ENCODE peak calls at places on chromosomes 4 and X, in eight cellular contexts. M, X, F, U, Y, N, E and R are unnamed samples.

GRCh38 chrX:72255445-72255844 is 16.6 kb upstream of the ERCC6L start:
- DNase-seq in M (no peak), X (no peak), F (peak), U (peak), Y (no peak), N (peak), E (no peak), R (no peak)

GRCh38 chrX:56793533-56794320 is 64.7 kb downstream of the NBDY start:
- DNase-seq in M (no peak), X (no peak), F (peak), U (no peak), Y (no peak), N (no peak), E (no peak), R (no peak)

GRCh38 chr4:168848112-168848511 is 161.9 kb downstream of the CBR4 start:
- DNase-seq in M (no peak), X (peak), F (no peak), U (no peak), Y (no peak), N (no peak), E (no peak), R (no peak)

GRCh38 chrX:71533850-71534515 is 1.1 kb downstream of the OGT start:
- DNase-seq in M (no peak), X (peak), F (peak), U (peak), Y (peak), N (peak), E (peak), R (no peak)

GRCh38 chrX:2638279-2638678 is 52.8 kb upstream of the CD99 start:
- DNase-seq in M (no peak), X (no peak), F (no peak), U (no peak), Y (no peak), N (no peak), E (no peak), R (peak)

GRCh38 chr4:186486172-186486571 is 69.2 kb downstream of the MTNR1A start:
- DNase-seq in M (no peak), X (no peak), F (no peak), U (no peak), Y (no peak), N (peak), E (no peak), R (no peak)

GRCh38 chrX:54093159-54093558 is 48.9 kb upstream of the PHF8 start:
- DNase-seq in M (no peak), X (peak), F (no peak), U (no peak), Y (no peak), N (no peak), E (no peak), R (no peak)

GRCh38 chrX:44440006-44440405 is 96.5 kb upstream of the EFHC2 start:
- DNase-seq in M (no peak), X (no peak), F (no peak), U (no peak), Y (peak), N (no peak), E (no peak), R (no peak)

GRCh38 chrX:40169193-40170086 is 71.7 kb upstream of the BCOR start:
- DNase-seq in M (peak), X (peak), F (peak), U (peak), Y (peak), N (peak), E (peak), R (peak)
- TF ChIP-seq CTCF in M (peak), X (peak), F (peak), U (peak), Y (peak), N (peak), E (peak), R (peak)

GRCh38 chr4:70948665-70949284 is 44.7 kb upstream of the DCK start:
- DNase-seq in M (no peak), X (no peak), F (no peak), U (no peak), Y (peak), N (no peak), E (no peak), R (no peak)
- TF ChIP-seq CTCF in M (no peak), X (no peak), F (no peak), U (no peak), Y (peak), N (no peak), E (peak), R (no peak)

DNA sequence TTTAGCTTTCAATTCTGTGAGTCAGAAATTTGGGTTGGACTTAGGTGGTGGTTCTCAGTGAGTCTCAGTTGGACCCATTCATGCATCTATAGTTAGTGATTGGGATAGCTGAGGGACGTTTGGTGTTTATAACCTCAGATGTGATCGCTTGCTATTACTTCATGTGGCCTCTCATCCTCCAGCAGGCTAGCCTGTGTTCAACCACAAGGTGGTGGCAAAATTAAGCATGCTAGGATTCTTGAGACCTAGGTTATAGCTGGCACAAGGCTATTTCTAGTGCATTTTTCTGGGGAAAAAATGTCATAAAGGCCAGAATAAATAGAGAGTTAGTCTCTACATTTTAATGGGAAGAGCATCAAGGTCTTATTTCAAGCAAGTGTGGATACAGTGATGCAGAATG is 10.9 kb upstream of the GRPR start:
- DNase-seq in M (no peak), X (no peak), F (no peak), U (no peak), Y (peak), N (no peak), E (no peak), R (no peak)
- TF ChIP-seq CTCF in M (peak), X (no peak), F (no peak), U (no peak), Y (peak), N (no peak), E (no peak), R (peak)

GRCh38 chr4:54678826-54679225 is 21.1 kb downstream of the KIT start:
- DNase-seq in M (no peak), X (no peak), F (no peak), U (no peak), Y (no peak), N (no peak), E (no peak), R (no peak)

GRCh38 chr4:54676062-54676461 is 18.3 kb downstream of the KIT start:
- DNase-seq in M (no peak), X (no peak), F (no peak), U (no peak), Y (no peak), N (no peak), E (no peak), R (no peak)

GRCh38 chr4:54677853-54678650 is 20.3 kb downstream of the KIT start:
- DNase-seq in M (no peak), X (no peak), F (no peak), U (no peak), Y (no peak), N (no peak), E (no peak), R (no peak)

DNA sequence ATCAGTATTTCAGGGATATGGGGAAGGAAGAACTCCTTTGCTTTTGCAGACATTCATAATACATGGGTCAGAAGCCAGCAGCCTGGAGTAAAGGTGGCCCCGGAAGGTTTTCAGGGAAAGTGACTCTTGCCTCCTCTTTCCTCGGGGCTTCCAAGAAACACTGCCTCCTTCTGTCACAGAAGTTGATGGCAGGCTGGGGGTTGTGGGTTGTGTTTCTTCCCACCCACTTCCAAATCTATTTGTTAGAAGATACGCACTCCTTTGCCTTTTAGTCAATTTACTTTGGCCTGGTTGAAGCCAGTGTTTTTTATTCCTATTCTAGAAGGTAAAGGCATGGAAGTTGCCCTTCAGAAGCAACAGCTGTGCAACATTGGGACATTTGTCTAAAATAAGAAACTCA is 19.7 kb downstream of the KIT start:
- DNase-seq in M (no peak), X (no peak), F (no peak), U (no peak), Y (no peak), N (no peak), E (no peak), R (no peak)
- TF ChIP-seq CTCF in M (peak), X (no peak), F (no peak), U (no peak), Y (no peak), N (no peak), E (peak), R (no peak)

DNA sequence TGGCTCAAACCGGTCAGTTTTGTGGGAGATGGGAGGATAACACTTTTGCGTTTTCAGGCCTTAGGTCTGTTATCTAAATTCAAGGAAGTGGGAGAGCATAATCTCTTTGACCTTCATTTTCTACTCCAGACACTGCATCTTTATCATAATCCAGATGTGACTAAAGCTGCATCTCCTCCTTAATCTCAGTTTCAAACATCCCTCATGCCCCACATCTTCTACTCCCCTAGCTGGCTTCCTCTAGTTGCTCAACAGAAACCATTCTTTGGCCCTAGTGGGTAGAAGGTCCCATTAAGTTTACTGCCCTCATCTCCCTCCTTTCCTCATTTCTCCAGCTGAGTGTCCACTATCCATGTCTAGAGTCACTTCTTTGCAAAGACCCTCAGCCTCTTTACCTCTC is 18.8 kb upstream of the RASL11B start:
- DNase-seq in M (no peak), X (no peak), F (no peak), U (no peak), Y (no peak), N (no peak), E (no peak), R (no peak)
- TF ChIP-seq CTCF in M (no peak), X (no peak), F (no peak), U (no peak), Y (no peak), N (no peak), E (no peak), R (no peak)

GRCh38 chrX:153580700-153581386 is 18.1 kb downstream of the CCNQ start:
- DNase-seq in M (no peak), X (no peak), F (no peak), U (no peak), Y (no peak), N (peak), E (no peak), R (no peak)
- TF ChIP-seq CTCF in M (peak), X (peak), F (no peak), U (no peak), Y (peak), N (peak), E (peak), R (no peak)

DNA sequence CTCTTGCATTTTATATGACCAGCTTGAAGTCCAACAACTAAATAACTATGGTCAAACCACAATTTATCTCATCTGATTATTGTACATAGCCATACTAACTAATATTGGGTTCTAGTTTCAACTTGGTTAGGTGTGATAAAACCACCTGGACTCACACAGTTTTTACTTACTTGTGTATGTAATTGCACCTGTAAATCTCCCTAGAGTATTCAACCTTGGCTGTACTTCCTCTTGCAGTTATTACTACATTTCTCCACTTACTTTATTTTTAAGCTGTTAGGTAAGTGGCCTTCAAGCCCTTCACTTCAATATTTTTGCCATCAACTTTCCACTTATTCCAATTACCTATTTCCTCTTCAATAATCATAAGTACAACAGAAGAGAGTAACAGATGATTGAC is 115.8 kb upstream of the ANKRD50 start:
- DNase-seq in M (no peak), X (no peak), F (no peak), U (no peak), Y (no peak), N (no peak), E (no peak), R (no peak)
- TF ChIP-seq CTCF in M (no peak), X (no peak), F (no peak), U (no peak), Y (no peak), N (no peak), E (no peak), R (no peak)

GRCh38 chr4:77844363-77844762 is 18.3 kb upstream of the MRPL1 start:
- DNase-seq in M (no peak), X (no peak), F (no peak), U (no peak), Y (no peak), N (no peak), E (no peak), R (no peak)

GRCh38 chr4:77849278-77849965 is 13.2 kb upstream of the MRPL1 start:
- DNase-seq in M (no peak), X (no peak), F (no peak), U (peak), Y (no peak), N (no peak), E (no peak), R (no peak)

GRCh38 chr4:77845400-77845799 is 17.2 kb upstream of the MRPL1 start:
- DNase-seq in M (no peak), X (no peak), F (no peak), U (no peak), Y (no peak), N (no peak), E (no peak), R (no peak)

GRCh38 chr4:77845929-77846328 is 16.7 kb upstream of the MRPL1 start:
- DNase-seq in M (no peak), X (no peak), F (no peak), U (no peak), Y (no peak), N (no peak), E (no peak), R (no peak)

DNA sequence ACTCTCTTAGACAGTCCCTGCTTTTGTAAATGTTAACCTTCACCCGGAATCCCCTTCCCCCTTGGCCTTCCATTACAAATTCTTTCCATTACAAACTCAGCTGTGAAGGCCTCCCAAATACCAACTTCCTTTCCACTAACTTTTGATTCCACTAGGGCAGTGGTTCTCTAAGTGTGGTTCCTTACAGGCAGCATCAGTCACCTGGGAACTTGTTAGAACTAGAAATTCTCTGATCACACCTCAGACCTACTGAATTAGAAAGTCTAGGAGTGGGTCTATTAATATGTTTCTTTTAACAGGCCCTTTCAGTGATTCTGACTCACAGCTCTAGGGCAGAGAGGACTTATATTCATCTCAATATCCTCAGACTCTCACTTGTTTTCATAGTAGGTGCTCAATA is 19.0 kb upstream of the MRPL1 start:
- DNase-seq in M (no peak), X (no peak), F (no peak), U (no peak), Y (no peak), N (no peak), E (no peak), R (no peak)
- TF ChIP-seq CTCF in M (no peak), X (no peak), F (no peak), U (no peak), Y (no peak), N (no peak), E (no peak), R (no peak)